ENCODE peak calls at places on chromosomes 13 and 19, in ten cellular contexts. One of them, this sample, is unnamed.

GRCh38 chr19:54451331-54451871 is 2.4 kb downstream of the LENG8 start:
- DNase-seq in lung: no peak
- DNase-seq in mucosa of descending colon: peak; percentile 55
- DNase-seq in uterus: no peak
- DNase-seq in tibial artery: no peak
- DNase-seq in RWPE2: no peak
- DNase-seq in spleen: peak; percentile 74
- DNase-seq in neural progenitor cell: no peak
- DNase-seq in tibial nerve: no peak
- DNase-seq in colonic mucosa: no peak
- DNase-seq in this sample: no peak

GRCh38 chr13:91212229-91212628 is 135.3 kb upstream of the MIR17HG start:
- DNase-seq in lung: no peak
- DNase-seq in mucosa of descending colon: no peak
- DNase-seq in uterus: no peak
- DNase-seq in tibial artery: no peak
- DNase-seq in RWPE2: no peak
- DNase-seq in spleen: no peak
- DNase-seq in neural progenitor cell: no peak
- DNase-seq in tibial nerve: no peak
- DNase-seq in colonic mucosa: no peak
- DNase-seq in this sample: no peak

GRCh38 chr13:49262634-49263033 is 14.9 kb downstream of the CDADC1 start:
- DNase-seq in lung: no peak
- DNase-seq in mucosa of descending colon: no peak
- DNase-seq in uterus: no peak
- DNase-seq in tibial artery: no peak
- DNase-seq in RWPE2: no peak
- DNase-seq in spleen: no peak
- DNase-seq in neural progenitor cell: no peak
- DNase-seq in tibial nerve: no peak
- DNase-seq in colonic mucosa: no peak
- DNase-seq in this sample: no peak

GRCh38 chr19:29860492-29860891 is 48.7 kb downstream of the CCNE1 start:
- DNase-seq in lung: no peak
- DNase-seq in mucosa of descending colon: no peak
- DNase-seq in uterus: no peak
- DNase-seq in tibial artery: no peak
- DNase-seq in RWPE2: no peak
- DNase-seq in spleen: no peak
- DNase-seq in neural progenitor cell: peak; percentile 35
- DNase-seq in tibial nerve: no peak
- DNase-seq in colonic mucosa: no peak
- DNase-seq in this sample: no peak

GRCh38 chr13:59834801-59835200 is 328.9 kb downstream of the DIAPH3 start:
- DNase-seq in lung: no peak
- DNase-seq in mucosa of descending colon: no peak
- DNase-seq in uterus: no peak
- DNase-seq in tibial artery: no peak
- DNase-seq in RWPE2: no peak
- DNase-seq in spleen: no peak
- DNase-seq in neural progenitor cell: no peak
- DNase-seq in tibial nerve: no peak
- DNase-seq in colonic mucosa: no peak
- DNase-seq in this sample: no peak

GRCh38 chr13:102870677-102871415 is 25.0 kb downstream of the ERCC5 start:
- DNase-seq in lung: peak; percentile 45
- DNase-seq in mucosa of descending colon: no peak
- DNase-seq in uterus: peak; percentile 27
- DNase-seq in tibial artery: no peak
- DNase-seq in RWPE2: no peak
- DNase-seq in spleen: peak; percentile 83
- DNase-seq in neural progenitor cell: peak; percentile 80
- DNase-seq in tibial nerve: no peak
- DNase-seq in colonic mucosa: peak; percentile 50
- DNase-seq in this sample: peak; percentile 86

GRCh38 chr13:84445776-84446175 is 563.5 kb upstream of the SLITRK1 start:
- DNase-seq in lung: no peak
- DNase-seq in mucosa of descending colon: no peak
- DNase-seq in uterus: no peak
- DNase-seq in tibial artery: no peak
- DNase-seq in RWPE2: peak; percentile 72
- DNase-seq in spleen: peak; percentile 25
- DNase-seq in neural progenitor cell: no peak
- DNase-seq in tibial nerve: no peak
- DNase-seq in colonic mucosa: no peak
- DNase-seq in this sample: no peak

GRCh38 chr13:60229708-60230272 is 66.1 kb upstream of the DIAPH3 start:
- DNase-seq in lung: no peak
- DNase-seq in mucosa of descending colon: no peak
- DNase-seq in uterus: no peak
- DNase-seq in tibial artery: no peak
- DNase-seq in RWPE2: no peak
- DNase-seq in spleen: no peak
- DNase-seq in neural progenitor cell: no peak
- DNase-seq in tibial nerve: no peak
- DNase-seq in colonic mucosa: no peak
- DNase-seq in this sample: peak; percentile 10

GRCh38 chr13:45781553-45782326 is 69.8 kb downstream of the SIAH3 start:
- DNase-seq in lung: no peak
- DNase-seq in mucosa of descending colon: peak; percentile 68
- DNase-seq in uterus: peak; percentile 29
- DNase-seq in tibial artery: peak; percentile 67
- DNase-seq in RWPE2: peak; percentile 69
- DNase-seq in spleen: no peak
- DNase-seq in neural progenitor cell: no peak
- DNase-seq in tibial nerve: no peak
- DNase-seq in colonic mucosa: peak; percentile 44
- DNase-seq in this sample: no peak

GRCh38 chr13:72141845-72142470 is 275.0 kb upstream of the DACH1 start:
- DNase-seq in lung: no peak
- DNase-seq in mucosa of descending colon: no peak
- DNase-seq in uterus: no peak
- DNase-seq in tibial artery: no peak
- DNase-seq in RWPE2: no peak
- DNase-seq in spleen: no peak
- DNase-seq in neural progenitor cell: no peak
- DNase-seq in tibial nerve: no peak
- DNase-seq in colonic mucosa: no peak
- DNase-seq in this sample: no peak

GRCh38 chr13:99150575-99151370 is 49.9 kb upstream of the UBAC2 start:
- DNase-seq in lung: no peak
- DNase-seq in mucosa of descending colon: no peak
- DNase-seq in uterus: no peak
- DNase-seq in tibial artery: no peak
- DNase-seq in RWPE2: peak; percentile 95
- DNase-seq in spleen: no peak
- DNase-seq in neural progenitor cell: no peak
- DNase-seq in tibial nerve: no peak
- DNase-seq in colonic mucosa: no peak
- DNase-seq in this sample: no peak

GRCh38 chr13:73090116-73090811 is 31.5 kb downstream of the KLF5 start:
- DNase-seq in lung: peak; percentile 43
- DNase-seq in mucosa of descending colon: no peak
- DNase-seq in uterus: no peak
- DNase-seq in tibial artery: no peak
- DNase-seq in RWPE2: peak; percentile 83
- DNase-seq in spleen: no peak
- DNase-seq in neural progenitor cell: no peak
- DNase-seq in tibial nerve: no peak
- DNase-seq in colonic mucosa: peak; percentile 81
- DNase-seq in this sample: peak; percentile 80

GRCh38 chr13:109146912-109147624 is 517.7 kb downstream of the MYO16 start:
- DNase-seq in lung: no peak
- DNase-seq in mucosa of descending colon: no peak
- DNase-seq in uterus: no peak
- DNase-seq in tibial artery: no peak
- DNase-seq in RWPE2: no peak
- DNase-seq in spleen: no peak
- DNase-seq in neural progenitor cell: no peak
- DNase-seq in tibial nerve: no peak
- DNase-seq in colonic mucosa: no peak
- DNase-seq in this sample: no peak

GRCh38 chr19:33301011-33301899 is 1.1 kb downstream of the CEBPA start:
- DNase-seq in lung: peak; percentile 38
- DNase-seq in mucosa of descending colon: peak; percentile 66
- DNase-seq in uterus: peak; percentile 29
- DNase-seq in tibial artery: no peak
- DNase-seq in RWPE2: peak; percentile 58
- DNase-seq in spleen: peak; percentile 88
- DNase-seq in neural progenitor cell: peak; percentile 59
- DNase-seq in tibial nerve: no peak
- DNase-seq in colonic mucosa: no peak
- DNase-seq in this sample: no peak

DNA sequence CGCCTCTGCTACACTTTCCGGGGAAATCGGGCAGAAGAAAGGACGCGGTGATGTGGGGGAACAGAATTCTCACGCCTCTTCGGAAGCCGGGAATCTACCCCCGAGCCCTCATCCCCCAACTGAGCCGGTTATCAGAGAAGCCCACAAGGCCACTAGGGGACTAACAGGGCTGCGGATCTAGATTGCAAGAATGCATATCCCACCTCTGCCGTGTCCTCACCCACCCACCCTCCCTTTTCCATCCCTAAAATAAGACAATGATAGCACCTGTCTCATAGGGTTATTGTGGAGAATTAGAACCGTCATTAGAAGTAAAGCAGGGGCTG is 1.1 kb downstream of the IGFLR1 start:
- DNase-seq in lung: no peak
- DNase-seq in mucosa of descending colon: no peak
- DNase-seq in uterus: no peak
- DNase-seq in tibial artery: no peak
- DNase-seq in RWPE2: no peak
- DNase-seq in spleen: no peak
- DNase-seq in neural progenitor cell: no peak
- DNase-seq in tibial nerve: no peak
- DNase-seq in colonic mucosa: no peak
- DNase-seq in this sample: no peak
- H3K4me1 ChIP-seq in lung: peaks cover 15% of the 10 kb centered on the region
- H3K4me1 ChIP-seq in mucosa of descending colon: peaks cover 20% of the 10 kb centered on the region
- H3K4me1 ChIP-seq in uterus: peaks cover 2% of the 10 kb centered on the region
- H3K4me1 ChIP-seq in tibial artery: no peaks in the 10 kb centered on the region
- H3K4me1 ChIP-seq in RWPE2: no peaks in the 10 kb centered on the region
- H3K4me1 ChIP-seq in spleen: peaks cover 19% of the 10 kb centered on the region
- H3K4me1 ChIP-seq in neural progenitor cell: peaks cover 9% of the 10 kb centered on the region
- H3K4me1 ChIP-seq in tibial nerve: peaks cover 29% of the 10 kb centered on the region
- H3K4me1 ChIP-seq in colonic mucosa: peaks cover 9% of the 10 kb centered on the region
- H3K4me1 ChIP-seq in this sample: peaks cover 6% of the 10 kb centered on the region

DNA sequence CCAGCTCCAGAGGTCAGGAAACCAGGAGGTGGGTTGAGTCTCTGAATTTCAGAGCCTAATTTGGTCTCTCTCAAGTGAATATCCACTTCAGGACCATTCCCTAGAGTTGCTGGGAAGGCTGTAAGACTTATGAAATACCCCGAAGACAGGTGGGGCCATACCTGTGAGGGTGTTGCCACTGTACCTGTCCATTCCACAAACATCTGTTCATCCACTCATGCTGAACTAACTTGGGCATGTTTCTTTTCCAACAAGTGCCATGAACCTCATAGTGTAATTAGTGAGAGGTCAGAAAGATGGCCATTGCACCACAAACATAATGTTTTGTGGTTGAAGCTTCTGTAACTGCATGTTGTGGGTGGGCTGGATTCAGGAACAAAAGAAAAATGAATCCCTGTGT is 7.8 kb downstream of the ILF3 start:
- DNase-seq in lung: no peak
- DNase-seq in mucosa of descending colon: no peak
- DNase-seq in uterus: no peak
- DNase-seq in tibial artery: no peak
- DNase-seq in RWPE2: no peak
- DNase-seq in spleen: no peak
- DNase-seq in neural progenitor cell: no peak
- DNase-seq in tibial nerve: no peak
- DNase-seq in colonic mucosa: no peak
- DNase-seq in this sample: no peak
- TF ChIP-seq CTCF in lung: no peak
- TF ChIP-seq CTCF in mucosa of descending colon: no peak
- TF ChIP-seq CTCF in uterus: no peak
- TF ChIP-seq CTCF in tibial artery: no peak
- TF ChIP-seq CTCF in RWPE2: no peak
- TF ChIP-seq CTCF in spleen: no peak
- TF ChIP-seq CTCF in neural progenitor cell: no peak
- TF ChIP-seq CTCF in tibial nerve: no peak
- TF ChIP-seq CTCF in colonic mucosa: no peak
- TF ChIP-seq CTCF in this sample: no peak

DNA sequence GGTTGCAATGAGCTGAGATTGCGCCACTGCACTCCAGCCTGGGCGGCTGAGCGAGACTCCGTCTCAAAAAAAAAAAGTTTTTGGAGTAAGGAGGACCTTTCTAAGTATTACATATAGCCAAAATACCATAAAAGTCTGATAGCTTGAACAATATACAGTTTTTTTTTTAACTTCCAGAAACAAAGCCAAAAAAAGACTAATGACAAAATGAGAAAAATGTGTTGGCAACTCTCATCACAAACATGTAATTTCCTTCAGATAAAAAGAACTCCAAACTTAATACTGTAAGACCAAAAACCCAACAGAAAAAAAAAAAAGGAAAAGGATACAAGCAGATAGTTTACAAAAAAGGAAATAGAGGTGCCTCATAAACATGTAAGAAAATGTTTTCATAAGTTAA is 68.2 kb upstream of the MED4 start:
- DNase-seq in lung: no peak
- DNase-seq in mucosa of descending colon: no peak
- DNase-seq in uterus: no peak
- DNase-seq in tibial artery: no peak
- DNase-seq in RWPE2: no peak
- DNase-seq in spleen: no peak
- DNase-seq in neural progenitor cell: no peak
- DNase-seq in tibial nerve: no peak
- DNase-seq in colonic mucosa: no peak
- DNase-seq in this sample: no peak
- H3K4me1 ChIP-seq in lung: peaks cover 8% of the 10 kb centered on the region
- H3K4me1 ChIP-seq in mucosa of descending colon: no peaks in the 10 kb centered on the region
- H3K4me1 ChIP-seq in uterus: no peaks in the 10 kb centered on the region
- H3K4me1 ChIP-seq in tibial artery: no peaks in the 10 kb centered on the region
- H3K4me1 ChIP-seq in RWPE2: peaks cover 31% of the 10 kb centered on the region
- H3K4me1 ChIP-seq in spleen: peaks cover 8% of the 10 kb centered on the region
- H3K4me1 ChIP-seq in neural progenitor cell: no peaks in the 10 kb centered on the region
- H3K4me1 ChIP-seq in tibial nerve: no peaks in the 10 kb centered on the region
- H3K4me1 ChIP-seq in colonic mucosa: no peaks in the 10 kb centered on the region
- H3K4me1 ChIP-seq in this sample: no peaks in the 10 kb centered on the region

DNA sequence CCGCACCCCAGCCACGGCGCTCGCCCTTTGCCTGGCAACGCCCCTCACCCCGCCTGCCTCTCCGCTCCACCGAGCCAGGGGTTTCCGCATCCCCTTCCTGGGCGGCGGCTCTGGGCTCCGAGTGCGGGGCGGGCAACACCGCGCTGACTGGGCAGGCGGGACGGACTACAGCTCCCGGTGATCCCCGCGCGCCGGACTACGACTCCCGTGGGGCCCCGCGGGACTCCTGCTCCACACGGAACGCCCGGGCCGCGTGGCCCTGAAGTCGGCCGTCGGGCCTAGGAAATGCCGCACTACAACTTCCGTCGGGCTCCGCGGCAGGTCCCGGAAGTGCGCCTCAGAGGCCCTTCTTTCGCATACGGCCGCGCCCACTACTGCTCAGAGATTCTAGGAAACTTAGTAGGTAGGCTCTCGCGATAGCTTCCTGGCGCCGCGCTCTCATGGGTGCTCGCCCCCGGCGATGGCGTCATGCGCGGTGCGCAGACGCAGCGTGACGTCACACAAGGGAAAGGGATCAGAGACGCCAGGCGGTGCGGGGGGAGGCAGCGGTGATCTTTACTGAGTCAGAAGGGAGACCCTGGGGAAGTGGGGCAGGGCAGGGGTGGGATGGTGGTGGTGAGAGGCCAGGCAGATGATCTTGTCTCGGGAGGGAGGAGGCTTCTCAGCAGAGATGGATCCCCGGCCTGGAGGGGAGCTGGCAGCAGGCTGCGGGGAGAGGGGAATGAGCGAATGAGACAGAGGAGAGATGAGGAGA is at the start of gene JOSD2:
- DNase-seq in lung: peak; percentile 96
- DNase-seq in mucosa of descending colon: peak; percentile 99
- DNase-seq in uterus: peak; percentile 97
- DNase-seq in tibial artery: peak; percentile 99
- DNase-seq in RWPE2: peak; percentile 99
- DNase-seq in spleen: peak; percentile 100
- DNase-seq in neural progenitor cell: peak; percentile 100
- DNase-seq in tibial nerve: peak; percentile 98
- DNase-seq in colonic mucosa: peak; percentile 97
- DNase-seq in this sample: peak; percentile 100
- TF ChIP-seq CTCF in lung: peak; percentile 7
- TF ChIP-seq CTCF in mucosa of descending colon: no peak
- TF ChIP-seq CTCF in uterus: peak; percentile 44
- TF ChIP-seq CTCF in tibial artery: peak; percentile 30
- TF ChIP-seq CTCF in RWPE2: no peak
- TF ChIP-seq CTCF in spleen: peak; percentile 23
- TF ChIP-seq CTCF in neural progenitor cell: no peak
- TF ChIP-seq CTCF in tibial nerve: no peak
- TF ChIP-seq CTCF in colonic mucosa: no peak
- TF ChIP-seq CTCF in this sample: no peak